ENCODE peak calls at places on chromosome 21, in six cellular contexts. M is PC-9, V is adrenal gland, O is cardiac muscle cell, R is ovary, Z is breast epithelium. T is an unnamed sample.

GRCh38 chr21:20083336-20083735 is 914.9 kb upstream of the NCAM2 start:
- DNase-seq in R (no peak), O (no peak), M (no peak), V (no peak), Z (no peak), T (no peak)

GRCh38 chr21:18917602-18918001 is 514.0 kb upstream of the TMPRSS15 start:
- DNase-seq in M (no peak), O (peak; percentile 10), R (no peak), Z (no peak), V (no peak), T (no peak)

GRCh38 chr21:14877581-14878228 is 187.1 kb downstream of the NRIP1 start:
- DNase-seq in V (no peak), Z (no peak), R (no peak), M (no peak), O (no peak), T (no peak)

GRCh38 chr21:25836396-25836795 is 101.6 kb downstream of the GABPA start:
- DNase-seq in V (no peak), Z (no peak), O (no peak), M (no peak), R (no peak), T (no peak)

GRCh38 chr21:46626536-46627302 is 8.8 kb upstream of the PRMT2 start:
- DNase-seq in Z (no peak), R (no peak), V (no peak), O (no peak), M (no peak), T (no peak)

GRCh38 chr21:23725576-23725975 is 1881.7 kb downstream of the MRPL39 start:
- DNase-seq in R (no peak), O (peak; percentile 34), Z (no peak), V (no peak), M (no peak), T (no peak)

GRCh38 chr21:46294647-46295176 is 8.6 kb downstream of the YBEY start:
- DNase-seq in R (no peak), V (no peak), Z (no peak), O (no peak), M (peak; percentile 20), T (no peak)

GRCh38 chr21:33168886-33169285 is 60.9 kb upstream of the IFNAR2 start:
- DNase-seq in V (no peak), M (no peak), R (no peak), O (no peak), Z (no peak), T (no peak)

GRCh38 chr21:25385912-25386474 is 221.3 kb downstream of the MRPL39 start:
- DNase-seq in R (no peak), M (peak; percentile 21), V (peak; percentile 13), O (peak; percentile 79), Z (no peak), T (no peak)

GRCh38 chr21:33058468-33059318 is 11.2 kb upstream of the OLIG1 start:
- DNase-seq in Z (no peak), M (no peak), R (no peak), V (peak; percentile 80), O (no peak), T (no peak)

GRCh38 chr21:45258476-45258875 is 29.2 kb downstream of the POFUT2 start:
- DNase-seq in O (no peak), V (no peak), M (no peak), Z (peak; percentile 11), R (peak; percentile 8), T (peak; percentile 55)
- H3K4me1 ChIP-seq in O (peaks cover 24% of the 10 kb centered on the region), V (no peaks in the 10 kb centered on the region), M (no peaks in the 10 kb centered on the region), Z (no peaks in the 10 kb centered on the region), R (peaks cover 6% of the 10 kb centered on the region), T (no peaks in the 10 kb centered on the region)

GRCh38 chr21:36322083-36322424 is 2.1 kb downstream of the MORC3 start:
- DNase-seq in O (no peak), V (no peak), R (no peak), M (no peak), Z (no peak), T (no peak)

GRCh38 chr21:36321325-36322082 is 1.5 kb downstream of the MORC3 start:
- DNase-seq in Z (no peak), O (peak; percentile 23), R (no peak), V (no peak), M (no peak), T (peak; percentile 57)

GRCh38 chr21:36323032-36323431 is 3.0 kb downstream of the MORC3 start:
- DNase-seq in M (no peak), R (no peak), Z (no peak), O (no peak), V (no peak), T (peak; percentile 56)

GRCh38 chr21:36319767-36320420 is at the start of gene MORC3:
- DNase-seq in R (peak; percentile 97), V (peak; percentile 97), Z (peak; percentile 98), M (peak; percentile 96), O (peak; percentile 99), T (peak; percentile 97)

DNA sequence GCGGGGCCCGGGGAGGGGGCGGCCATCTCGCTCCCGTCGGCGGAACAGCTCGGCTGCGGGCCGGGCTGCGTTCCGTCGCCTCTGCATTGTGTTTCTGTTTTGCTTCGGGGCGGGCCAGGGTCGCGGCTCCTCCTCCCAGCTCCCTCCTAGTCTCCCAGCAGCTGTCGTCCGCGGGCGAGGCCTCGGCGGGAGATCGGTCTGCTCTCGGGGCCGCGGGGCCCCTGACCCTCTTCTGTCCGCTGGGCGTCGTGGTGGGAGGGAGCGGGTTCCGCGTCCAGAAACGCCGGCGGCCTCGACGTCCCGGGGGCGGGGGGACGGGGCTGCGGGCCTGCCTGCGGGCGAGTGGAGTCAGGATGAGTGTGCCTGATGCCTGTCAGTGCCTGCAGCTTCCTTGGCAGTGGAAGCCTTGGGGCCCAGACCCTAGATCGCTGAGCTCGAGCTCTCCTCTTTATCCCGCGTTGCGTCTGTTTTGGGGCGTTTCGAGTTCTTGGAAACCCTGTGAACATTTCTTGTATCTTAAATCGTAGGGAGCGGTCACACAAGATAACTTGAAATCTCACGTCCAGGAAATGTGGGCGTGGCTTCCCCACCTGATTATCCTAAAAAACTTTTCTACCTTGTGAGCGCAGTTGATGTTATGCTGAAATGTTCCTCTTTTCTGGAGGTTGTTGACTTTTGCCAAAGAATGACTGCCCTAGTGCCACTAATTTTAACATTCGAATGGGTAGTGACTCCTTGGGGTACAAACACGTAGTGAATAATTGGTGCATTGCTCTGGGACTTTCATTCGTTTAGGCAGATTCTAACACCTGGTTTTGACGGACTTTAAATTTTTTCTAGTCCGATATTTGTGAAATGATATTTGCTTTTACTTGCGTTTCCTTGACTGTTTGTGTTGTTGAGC is 676 bp downstream of the MORC3 start:
- DNase-seq in R (peak; percentile 76), V (peak; percentile 82), Z (peak; percentile 51), M (peak; percentile 60), O (peak; percentile 74), T (peak; percentile 66)
- TF ChIP-seq CTCF in R (no peak), V (no peak), Z (no peak), M (no peak), O (no peak), T (no peak)

GRCh38 chr21:34889537-34890257 is 159.4 kb downstream of the RUNX1 start:
- DNase-seq in M (peak; percentile 80), R (peak; percentile 71), V (peak; percentile 72), O (peak; percentile 72), Z (peak; percentile 66), T (peak; percentile 66)
- H3K27me3 ChIP-seq in M (no peaks in the 10 kb centered on the region), R (no peaks in the 10 kb centered on the region), V (peaks cover 33% of the 10 kb centered on the region), O (peaks cover 97% of the 10 kb centered on the region), Z (no peaks in the 10 kb centered on the region), T (peaks cover 21% of the 10 kb centered on the region)

DNA sequence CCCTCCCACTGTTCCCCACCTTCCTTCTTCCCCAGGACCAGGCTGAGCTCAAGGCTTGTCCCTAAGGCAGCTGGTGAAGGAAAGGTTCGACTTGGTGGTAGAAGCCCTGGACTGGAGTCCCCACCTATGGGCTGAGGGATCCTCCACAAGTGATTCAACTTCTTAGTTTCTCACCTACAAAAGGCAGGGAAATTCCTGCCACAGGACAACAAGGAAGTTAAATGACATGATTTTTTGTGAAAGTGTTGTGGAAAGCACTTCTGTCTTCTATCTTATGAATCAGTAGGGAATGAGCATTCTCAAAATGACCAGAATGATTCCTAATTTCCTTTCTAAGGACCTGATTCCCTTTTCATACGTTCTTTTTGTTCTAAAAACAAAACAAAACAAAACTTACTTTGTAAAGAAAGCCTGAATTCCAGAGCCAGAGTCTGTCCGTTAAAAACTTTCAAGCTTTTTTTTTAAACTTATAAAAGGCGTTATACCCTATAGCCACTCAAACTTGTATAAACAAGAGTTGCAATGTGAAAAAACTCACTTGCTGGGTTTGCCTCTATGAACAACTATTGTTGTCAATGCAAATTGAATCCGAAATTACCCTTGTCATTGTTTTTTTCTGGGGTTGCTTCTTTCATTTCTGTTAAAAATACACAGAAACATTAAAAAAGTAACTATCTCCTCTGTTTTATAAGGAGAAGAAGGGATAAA is 12.2 kb downstream of the KCNJ15 start:
- DNase-seq in R (no peak), V (no peak), M (no peak), Z (no peak), O (no peak), T (no peak)
- H3K4me1 ChIP-seq in R (no peaks in the 10 kb centered on the region), V (no peaks in the 10 kb centered on the region), M (no peaks in the 10 kb centered on the region), Z (no peaks in the 10 kb centered on the region), O (no peaks in the 10 kb centered on the region), T (no peaks in the 10 kb centered on the region)

DNA sequence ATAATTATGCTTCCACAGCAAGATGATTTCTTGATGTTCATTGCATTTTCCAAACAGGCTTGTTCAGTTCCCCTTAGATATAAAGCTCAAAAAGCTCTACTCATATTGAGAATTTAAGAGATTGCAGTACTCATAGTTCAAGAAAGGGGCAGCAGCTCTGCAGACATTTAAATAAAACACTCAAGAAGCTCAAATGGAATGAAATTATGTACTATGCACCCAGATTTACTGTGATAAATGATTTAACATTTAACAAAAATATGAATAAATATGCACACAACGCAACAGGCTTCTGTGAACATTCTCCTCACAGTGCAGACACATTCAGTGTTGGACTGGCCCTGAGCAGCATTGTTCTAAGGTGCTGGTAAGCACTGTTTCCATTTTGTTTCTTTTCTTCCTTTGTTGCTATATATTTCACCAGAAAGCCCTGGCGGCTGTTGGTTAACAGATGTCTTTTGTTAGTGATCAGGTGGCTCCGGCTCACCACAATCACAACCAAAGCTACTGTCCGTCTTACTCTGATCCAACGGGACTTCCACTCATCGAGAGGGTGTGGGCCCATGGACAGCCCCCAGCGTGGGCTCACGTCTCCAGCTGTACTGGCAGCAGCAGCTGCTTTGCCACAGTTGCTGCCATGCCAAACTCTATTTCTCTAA is 1440.3 kb downstream of the NCAM2 start:
- DNase-seq in V (no peak), M (no peak), R (no peak), Z (no peak), O (no peak), T (no peak)
- TF ChIP-seq CTCF in V (no peak), M (no peak), R (no peak), Z (no peak), O (no peak), T (no peak)